ENCODE peak calls at places on chromosome 13, in ten cellular contexts. H is activated T-helper 1 cell treated with anti-CD3 and anti-CD28 coated beads, Interleukin-12 subunit alpha, Interleukin-12 subunit beta, Interleukin-2, Interleukin-4 antibody, amounts not matched to agents 30 ng/mL and 10 ng/mL and 1 ng/mL, durations not matched to agents 14 hours and 24 hours and 36 hours; K is NCI-H460; L is Calu3; S is cerebellar cortex; Y is cardiac muscle cell; B is SW 1271; W is lower leg skin; O is activated CD4-positive, alpha-beta T cell treated with anti-CD3 and anti-CD28 coated beads, Interleukin-2, amount 10 ng/mL, durations not matched to agents 7 days and 5 days; U is heart right ventricle. Q is an unnamed sample.

GRCh38 chr13:114143806-114144605 is 11.6 kb upstream of the RASA3 start:
- DNase-seq in H (no peak), K (peak), L (no peak), S (peak), Y (no peak), B (no peak), W (no peak), O (peak), U (no peak), Q (no peak)

GRCh38 chr13:109494955-109495354 is 291.4 kb downstream of the IRS2 start:
- DNase-seq in H (no peak), K (peak), L (no peak), S (peak), Y (peak), B (no peak), W (no peak), O (no peak), U (no peak), Q (peak)

GRCh38 chr13:98476106-98476505 is 100.8 kb downstream of the STK24 start:
- DNase-seq in H (peak), K (no peak), L (no peak), S (no peak), Y (peak), B (no peak), W (peak), O (peak), U (no peak), Q (no peak)

GRCh38 chr13:34391071-34391470 is 551.0 kb upstream of the NBEA start:
- DNase-seq in H (no peak), K (no peak), L (no peak), S (no peak), Y (peak), B (no peak), W (no peak), O (no peak), U (no peak), Q (no peak)

GRCh38 chr13:32902898-32903297 is 113.3 kb upstream of the KL start:
- DNase-seq in H (no peak), K (no peak), L (no peak), S (no peak), Y (peak), B (no peak), W (peak), O (no peak), U (peak), Q (no peak)

GRCh38 chr13:67520886-67521285 is 290.8 kb upstream of the PCDH9 start:
- DNase-seq in H (no peak), K (no peak), L (no peak), S (no peak), Y (no peak), B (no peak), W (no peak), O (no peak), U (no peak), Q (no peak)

GRCh38 chr13:89279374-89279773 is 1608.2 kb downstream of the SLITRK5 start:
- DNase-seq in H (no peak), K (no peak), L (no peak), S (no peak), Y (no peak), B (no peak), W (no peak), O (no peak), U (no peak), Q (no peak)

GRCh38 chr13:112943309-112944125 is 25.5 kb upstream of the MCF2L start:
- DNase-seq in H (peak), K (no peak), L (peak), S (peak), Y (peak), B (no peak), W (peak), O (no peak), U (peak), Q (peak)

GRCh38 chr13:110047511-110047910 is 259.4 kb downstream of the COL4A1 start:
- DNase-seq in H (no peak), K (no peak), L (no peak), S (no peak), Y (peak), B (no peak), W (no peak), O (no peak), U (peak), Q (peak)

GRCh38 chr13:60139272-60139671 is 24.5 kb downstream of the DIAPH3 start:
- DNase-seq in H (no peak), K (no peak), L (no peak), S (no peak), Y (no peak), B (no peak), W (no peak), O (no peak), U (no peak), Q (no peak)

GRCh38 chr13:97254809-97255208 is 32.7 kb downstream of the MBNL2 start:
- DNase-seq in H (no peak), K (no peak), L (no peak), S (no peak), Y (no peak), B (peak), W (no peak), O (no peak), U (no peak), Q (no peak)

GRCh38 chr13:96100457-96101220 is 10.7 kb downstream of the HS6ST3 start:
- DNase-seq in H (no peak), K (no peak), L (no peak), S (no peak), Y (no peak), B (no peak), W (no peak), O (no peak), U (no peak), Q (no peak)

GRCh38 chr13:22482496-22483000 is 698.2 kb upstream of the SGCG start:
- DNase-seq in H (no peak), K (no peak), L (no peak), S (no peak), Y (no peak), B (no peak), W (no peak), O (no peak), U (no peak), Q (no peak)

GRCh38 chr13:76387561-76387960 is 498.6 kb downstream of the KCTD12 start:
- DNase-seq in H (no peak), K (no peak), L (no peak), S (no peak), Y (no peak), B (no peak), W (no peak), O (no peak), U (no peak), Q (no peak)

GRCh38 chr13:75452564-75452963 is 29.4 kb downstream of the TBC1D4 start:
- DNase-seq in H (no peak), K (no peak), L (no peak), S (no peak), Y (peak), B (no peak), W (no peak), O (no peak), U (no peak), Q (no peak)

GRCh38 chr13:45564108-45564507 is 51.4 kb downstream of the ERICH6B start:
- DNase-seq in H (no peak), K (no peak), L (no peak), S (no peak), Y (peak), B (no peak), W (peak), O (no peak), U (no peak), Q (no peak)

GRCh38 chr13:80329250-80329649 is 11.7 kb downstream of the SPRY2 start:
- DNase-seq in H (no peak), K (no peak), L (no peak), S (no peak), Y (no peak), B (no peak), W (no peak), O (no peak), U (no peak), Q (no peak)

GRCh38 chr13:102852556-102852955 is 6.7 kb downstream of the ERCC5 start:
- DNase-seq in H (no peak), K (no peak), L (no peak), S (no peak), Y (peak), B (no peak), W (no peak), O (no peak), U (no peak), Q (no peak)

Q was measured in NCI-H774.